ENCODE peak calls at places on chromosome 21, in five cellular contexts. L, B, S, K and Y are unnamed samples.

GRCh38 chr21:45309069-45309521 is 21.4 kb upstream of the POFUT2 start:
- DNase-seq in L (peak; percentile 67), B (peak; percentile 89), S (peak; percentile 8), K (peak; percentile 22), Y (peak; percentile 48)

GRCh38 chr21:42626171-42626570 is 27.2 kb upstream of the PDE9A start:
- DNase-seq in L (no peak), B (no peak), S (no peak), K (no peak), Y (no peak)

GRCh38 chr21:43191971-43192370 is 23.2 kb downstream of the CRYAA start:
- DNase-seq in L (no peak), B (no peak), S (no peak), K (no peak), Y (no peak)

GRCh38 chr21:16870116-16870515 is 642.7 kb upstream of the CXADR start:
- DNase-seq in L (peak; percentile 84), B (no peak), S (no peak), K (no peak), Y (no peak)

GRCh38 chr21:41407541-41408460 is 18.2 kb upstream of the MX1 start:
- DNase-seq in L (no peak), B (no peak), S (no peak), K (no peak), Y (peak; percentile 9)

GRCh38 chr21:36096398-36097290 is 26.8 kb downstream of the CBR1 start:
- DNase-seq in L (no peak), B (no peak), S (no peak), K (no peak), Y (no peak)

GRCh38 chr21:14875704-14876364 is 189.0 kb downstream of the NRIP1 start:
- DNase-seq in L (peak; percentile 75), B (no peak), S (no peak), K (peak; percentile 73), Y (no peak)

GRCh38 chr21:41932576-41933258 is 21.1 kb downstream of the C2CD2 start:
- DNase-seq in L (peak; percentile 82), B (no peak), S (no peak), K (peak; percentile 84), Y (no peak)

GRCh38 chr21:41678016-41678935 is 88.6 kb downstream of the RIPK4 start:
- DNase-seq in L (peak; percentile 25), B (no peak), S (no peak), K (peak; percentile 82), Y (no peak)

GRCh38 chr21:46055863-46056281 is 42.0 kb upstream of the COL6A2 start:
- DNase-seq in L (no peak), B (no peak), S (no peak), K (no peak), Y (no peak)

GRCh38 chr21:36125513-36126121 is 9.3 kb upstream of the CBR3 start:
- DNase-seq in L (peak; percentile 69), B (peak; percentile 67), S (no peak), K (peak; percentile 59), Y (peak; percentile 68)

GRCh38 chr21:16678479-16678878 is 834.4 kb upstream of the CXADR start:
- DNase-seq in L (no peak), B (no peak), S (no peak), K (no peak), Y (no peak)

GRCh38 chr21:41769106-41769505 is 2.3 kb upstream of the RIPK4 start:
- DNase-seq in L (no peak), B (no peak), S (no peak), K (no peak), Y (no peak)

GRCh38 chr21:46569071-46569470 is 35.8 kb downstream of the S100B start:
- DNase-seq in L (peak; percentile 5), B (no peak), S (no peak), K (no peak), Y (no peak)